ENCODE peak calls at places on chromosomes 5 and 9, in five cellular contexts. L is IMR-90, I is neuronal stem cell, G is A673, C is sigmoid colon. X is an unnamed sample.

GRCh38 chr5:91468643-91469422 is 85.7 kb upstream of the ARRDC3 start:
- DNase-seq in L (no peak), I (no peak), G (peak; percentile 58), C (no peak), X (no peak)

GRCh38 chr5:171409164-171410136 is 10.0 kb upstream of the FGF18 start:
- DNase-seq in L (no peak), I (no peak), G (no peak), C (no peak), X (no peak)

GRCh38 chr9:98101868-98102273 is 17.2 kb downstream of the TRIM14 start:
- DNase-seq in L (peak; percentile 17), I (no peak), G (no peak), C (no peak), X (no peak)

GRCh38 chr5:122715095-122715494 is 59.8 kb upstream of the SNX2 start:
- DNase-seq in L (peak; percentile 6), I (no peak), G (peak; percentile 19), C (no peak), X (no peak)

GRCh38 chr5:177486256-177486655 is 11.1 kb downstream of the PDLIM7 start:
- DNase-seq in L (no peak), I (no peak), G (no peak), C (no peak), X (no peak)

GRCh38 chr5:178765753-178766300 is 35.4 kb upstream of the ZNF354A start:
- DNase-seq in L (no peak), I (no peak), G (no peak), C (peak; percentile 21), X (no peak)

GRCh38 chr9:74983709-74984108 is 31.0 kb upstream of the C9orf40 start:
- DNase-seq in L (no peak), I (no peak), G (no peak), C (no peak), X (no peak)

GRCh38 chr5:32138839-32139493 is 35.2 kb downstream of the GOLPH3 start:
- DNase-seq in L (peak; percentile 45), I (no peak), G (peak; percentile 90), C (no peak), X (no peak)

GRCh38 chr5:32538031-32538547 is 47.3 kb upstream of the SUB1 start:
- DNase-seq in L (no peak), I (no peak), G (no peak), C (no peak), X (no peak)

GRCh38 chr9:20988916-20989315 is 42.5 kb downstream of the HACD4 start:
- DNase-seq in L (peak; percentile 66), I (no peak), G (no peak), C (no peak), X (no peak)

GRCh38 chr9:34272146-34272545 is 56.9 kb downstream of the KIF24 start:
- DNase-seq in L (no peak), I (no peak), G (peak; percentile 39), C (no peak), X (no peak)

GRCh38 chr9:29129763-29130162 is 1556.5 kb upstream of the C9orf72 start:
- DNase-seq in L (no peak), I (peak; percentile 31), G (no peak), C (no peak), X (no peak)

GRCh38 chr9:111794837-111795556 is at the start of gene SHOC1:
- DNase-seq in L (no peak), I (no peak), G (no peak), C (no peak), X (no peak)

GRCh38 chr5:6814816-6815215 is 101.6 kb downstream of the TENT4A start:
- DNase-seq in L (no peak), I (no peak), G (no peak), C (no peak), X (no peak)

GRCh38 chr9:91428431-91428830 is 4.8 kb upstream of the NFIL3 start:
- DNase-seq in L (no peak), I (no peak), G (no peak), C (no peak), X (no peak)

GRCh38 chr5:89452081-89452480 is 569.1 kb upstream of the MEF2C start:
- DNase-seq in L (no peak), I (no peak), G (no peak), C (no peak), X (no peak)

GRCh38 chr9:98430535-98430934 is 175.1 kb upstream of the TBC1D2 start:
- DNase-seq in L (peak; percentile 50), I (no peak), G (no peak), C (no peak), X (no peak)

GRCh38 chr5:107431998-107432397 is 238.7 kb downstream of the EFNA5 start:
- DNase-seq in L (peak; percentile 63), I (no peak), G (peak; percentile 32), C (no peak), X (no peak)

GRCh38 chr5:10853144-10853543 is 92.1 kb upstream of the DAP start:
- DNase-seq in L (no peak), I (no peak), G (no peak), C (no peak), X (no peak)

GRCh38 chr5:154885438-154885837 is 27.0 kb downstream of the CNOT8 start:
- DNase-seq in L (no peak), I (no peak), G (no peak), C (no peak), X (no peak)

DNA sequence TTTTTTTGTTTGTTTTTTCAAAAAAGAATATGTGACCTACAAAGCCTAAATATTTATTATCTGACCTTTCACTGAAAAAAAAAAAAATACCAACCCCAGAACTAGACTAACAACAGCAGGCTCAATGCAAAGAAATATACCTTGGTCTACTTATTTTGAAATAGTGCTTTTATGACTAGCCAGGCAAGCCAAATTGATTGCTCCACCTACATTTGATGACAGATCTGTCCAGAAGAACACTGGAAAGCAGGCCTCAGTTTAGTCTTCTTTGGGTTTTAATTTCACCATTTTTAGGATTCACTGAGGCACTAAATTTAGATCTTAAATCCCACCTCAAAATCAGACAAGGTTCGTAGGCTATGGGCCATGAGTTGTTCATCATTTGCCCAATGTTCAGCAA is 97.3 kb downstream of the PLPP1 start:
- DNase-seq in L (no peak), I (no peak), G (no peak), C (no peak), X (no peak)
- H3K4me1 ChIP-seq in L (peaks cover 14% of the 10 kb centered on the region), I (peaks cover 10% of the 10 kb centered on the region), G (peaks cover 33% of the 10 kb centered on the region), C (peaks cover 76% of the 10 kb centered on the region), X (peaks cover 52% of the 10 kb centered on the region)

DNA sequence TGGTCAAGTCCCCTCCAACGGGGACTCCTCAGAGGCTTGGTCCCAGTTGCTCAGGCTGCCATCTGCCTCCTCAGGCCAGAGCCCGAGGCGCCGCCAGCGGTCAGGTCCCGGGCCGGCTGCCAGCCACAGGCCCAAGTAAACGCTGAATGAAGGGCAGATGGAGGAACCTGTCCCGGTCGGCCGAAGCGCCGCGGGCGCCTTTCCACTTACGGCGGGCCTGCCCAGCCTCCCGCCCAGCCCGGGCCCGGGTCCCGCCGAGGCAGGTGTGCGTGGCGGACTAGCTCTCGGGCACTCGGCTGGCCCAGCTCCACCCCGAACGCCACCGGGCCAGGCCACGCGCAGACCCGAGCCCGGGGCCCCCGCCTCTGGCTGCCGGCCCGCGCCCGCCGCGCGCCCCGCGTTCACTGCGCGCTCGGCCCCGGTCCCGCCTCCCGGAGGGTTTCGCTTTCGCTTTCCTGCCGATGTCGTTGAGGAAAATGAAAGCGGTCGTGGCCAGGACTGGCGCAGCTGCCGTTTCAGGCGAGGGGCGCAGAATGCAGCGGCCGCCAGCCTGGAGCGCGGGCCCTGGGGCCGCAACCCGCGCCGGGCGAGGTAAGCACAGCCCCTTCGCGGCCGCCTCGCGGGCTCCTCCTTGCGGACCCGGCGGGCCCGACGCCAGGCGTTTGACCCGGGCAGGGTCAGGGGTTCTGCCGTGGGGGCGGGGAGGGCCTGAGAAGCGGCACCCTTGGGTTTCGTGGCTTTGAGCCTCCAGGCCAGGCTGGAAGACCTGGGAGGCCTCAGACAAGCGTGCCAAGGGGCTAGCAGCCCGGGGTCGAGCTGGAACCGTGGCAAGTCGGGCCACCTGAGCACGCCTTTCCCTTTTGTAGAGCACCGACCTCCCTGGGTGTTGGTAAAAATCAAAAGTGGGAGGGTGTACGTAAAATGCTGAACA is 41.2 kb downstream of the SLC22A5 start:
- DNase-seq in L (peak; percentile 72), I (peak; percentile 70), G (peak; percentile 80), C (peak; percentile 94), X (peak; percentile 93)
- H3K4me1 ChIP-seq in L (peaks cover 15% of the 10 kb centered on the region), I (peaks cover 4% of the 10 kb centered on the region), G (peaks cover 10% of the 10 kb centered on the region), C (peaks cover 71% of the 10 kb centered on the region), X (peaks cover 54% of the 10 kb centered on the region)

GRCh38 chr5:93636850-93637249 is 53.8 kb downstream of the NR2F1 start:
- DNase-seq in L (no peak), I (no peak), G (no peak), C (no peak), X (no peak)

GRCh38 chr5:93632327-93632726 is 49.3 kb downstream of the NR2F1 start:
- DNase-seq in L (peak; percentile 57), I (no peak), G (no peak), C (no peak), X (no peak)

GRCh38 chr5:93635991-93636390 is 53.0 kb downstream of the NR2F1 start:
- DNase-seq in L (no peak), I (no peak), G (no peak), C (no peak), X (no peak)

GRCh38 chr5:93642526-93642925 is 59.5 kb downstream of the NR2F1 start:
- DNase-seq in L (no peak), I (no peak), G (no peak), C (no peak), X (no peak)

DNA sequence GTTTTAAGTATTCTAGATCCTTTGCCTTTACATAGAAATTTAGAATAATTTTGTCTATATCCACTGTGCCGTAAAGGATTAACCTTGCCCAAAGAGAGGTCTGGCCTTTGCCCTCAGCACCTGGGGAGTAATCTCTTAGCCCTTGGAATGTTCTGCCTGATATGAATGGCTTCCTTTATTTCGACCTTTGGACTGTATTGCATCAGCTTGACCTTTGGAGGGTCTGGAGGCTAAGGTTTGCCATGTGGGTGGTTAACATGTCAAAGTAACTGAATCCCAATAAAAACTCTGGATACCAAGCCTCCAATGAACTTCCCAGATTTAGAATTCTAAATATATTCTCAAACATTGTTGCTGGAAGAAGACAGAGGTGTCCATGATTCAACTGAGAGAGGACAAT is 54.7 kb downstream of the NR2F1 start:
- DNase-seq in L (no peak), I (no peak), G (no peak), C (no peak), X (no peak)
- H3K4me1 ChIP-seq in L (peaks cover 2% of the 10 kb centered on the region), I (no peaks in the 10 kb centered on the region), G (no peaks in the 10 kb centered on the region), C (no peaks in the 10 kb centered on the region), X (no peaks in the 10 kb centered on the region)

GRCh38 chr9:134919316-134919715 is 1.6 kb upstream of the FCN1 start:
- DNase-seq in L (no peak), I (no peak), G (no peak), C (no peak), X (no peak)

GRCh38 chr9:134925011-134925511 is 7.3 kb upstream of the FCN1 start:
- DNase-seq in L (no peak), I (no peak), G (no peak), C (no peak), X (no peak)

GRCh38 chr9:134922066-134922931 is 4.6 kb upstream of the FCN1 start:
- DNase-seq in L (no peak), I (no peak), G (no peak), C (peak; percentile 69), X (peak; percentile 44)

GRCh38 chr9:134923466-134923865 is 5.8 kb upstream of the FCN1 start:
- DNase-seq in L (no peak), I (no peak), G (no peak), C (no peak), X (no peak)

DNA sequence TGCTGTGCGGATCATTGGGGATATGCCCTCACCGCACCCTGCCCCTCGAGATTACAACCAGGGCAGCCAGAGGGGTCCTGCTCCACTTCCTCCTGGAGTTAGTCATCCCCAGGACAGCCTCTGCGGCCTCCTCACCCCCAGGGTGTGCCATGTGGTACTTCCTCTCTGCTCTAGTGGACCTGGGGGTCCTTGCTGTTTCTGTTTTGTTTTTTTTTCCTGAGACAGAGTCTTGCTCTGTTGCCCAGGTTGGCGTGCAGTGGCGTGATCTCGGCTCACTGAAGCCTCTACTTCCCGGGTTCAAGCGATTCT is 5.2 kb upstream of the FCN1 start:
- DNase-seq in L (no peak), I (no peak), G (no peak), C (peak; percentile 56), X (no peak)
- H3K4me1 ChIP-seq in L (peaks cover 2% of the 10 kb centered on the region), I (no peaks in the 10 kb centered on the region), G (no peaks in the 10 kb centered on the region), C (no peaks in the 10 kb centered on the region), X (no peaks in the 10 kb centered on the region)

X was measured in psoas muscle.